ENCODE peak calls at places on chromosomes 5 and 9, in ten cellular contexts. X, Q, T, N, W, D, C, V, Z and I are unnamed samples.

GRCh38 chr9:74570879-74571512 is 73.9 kb downstream of the RORB start:
- DNase-seq in V (peak; percentile 9), C (peak; percentile 9), W (no peak), N (no peak), Q (no peak), Z (no peak), T (no peak), D (peak; percentile 56), X (peak; percentile 21), I (peak; percentile 32)

GRCh38 chr5:151171521-151171920 is 13.9 kb upstream of the ANXA6 start:
- DNase-seq in W (no peak), X (no peak), Z (no peak), D (no peak), T (no peak), N (no peak), Q (no peak), C (no peak), V (no peak), I (no peak)

GRCh38 chr5:177476531-177477233 is 3.2 kb upstream of the DBN1 start:
- DNase-seq in Q (no peak), W (peak; percentile 53), C (no peak), X (peak; percentile 83), D (no peak), N (peak; percentile 65), Z (no peak), T (peak; percentile 45), V (no peak), I (peak; percentile 49)

GRCh38 chr5:157855404-157855994 is 3.4 kb downstream of the CLINT1 start:
- DNase-seq in T (no peak), C (peak; percentile 68), X (peak; percentile 61), D (peak; percentile 69), Q (peak; percentile 34), N (peak; percentile 20), W (no peak), V (peak; percentile 53), Z (no peak), I (peak; percentile 58)

GRCh38 chr5:181212080-181212479 is 7.1 kb upstream of the TRIM7 start:
- DNase-seq in Z (no peak), V (no peak), C (no peak), X (no peak), D (no peak), T (no peak), W (no peak), Q (no peak), N (no peak), I (no peak)

GRCh38 chr5:173953528-173954090 is 35.4 kb upstream of the C5orf47 start:
- DNase-seq in W (no peak), C (no peak), Z (no peak), V (no peak), D (no peak), Q (peak; percentile 43), X (peak; percentile 77), N (no peak), T (no peak), I (peak; percentile 27)

GRCh38 chr9:87684627-87685204 is 41.2 kb upstream of the CTSL start:
- DNase-seq in W (no peak), V (peak; percentile 46), Z (peak; percentile 47), Q (no peak), C (peak; percentile 73), T (no peak), X (peak; percentile 17), D (peak; percentile 57), N (peak; percentile 40), I (peak; percentile 4)

GRCh38 chr5:92019376-92019990 is 636.4 kb upstream of the ARRDC3 start:
- DNase-seq in T (no peak), V (peak; percentile 48), Q (no peak), D (no peak), Z (no peak), C (peak; percentile 3), N (no peak), W (no peak), X (peak; percentile 55), I (peak; percentile 24)

GRCh38 chr9:127445851-127446719 is 5.1 kb downstream of the RPL12 start:
- DNase-seq in C (no peak), X (no peak), W (no peak), T (no peak), Z (no peak), Q (no peak), D (no peak), V (no peak), N (no peak), I (no peak)

GRCh38 chr5:52998552-52999313 is 9.6 kb downstream of the ITGA2 start:
- DNase-seq in V (no peak), C (no peak), W (no peak), N (no peak), Q (no peak), D (no peak), Z (no peak), T (no peak), X (no peak), I (no peak)

GRCh38 chr9:100554935-100555401 is 22.9 kb upstream of the CAVIN4 start:
- DNase-seq in X (peak; percentile 68), D (no peak), W (no peak), V (peak; percentile 46), T (no peak), Z (no peak), C (no peak), Q (peak; percentile 45), N (no peak), I (peak; percentile 31)

GRCh38 chr9:134391319-134392231 is 65.3 kb downstream of the RXRA start:
- DNase-seq in T (no peak), N (no peak), X (no peak), Q (no peak), Z (no peak), D (no peak), C (no peak), V (no peak), W (peak; percentile 72), I (no peak)

GRCh38 chr9:124741681-124742080 is 29.4 kb downstream of the NR6A1 start:
- DNase-seq in C (no peak), N (no peak), Q (no peak), T (no peak), X (no peak), D (no peak), V (no peak), Z (no peak), W (no peak), I (no peak)

GRCh38 chr5:153974131-153974812 is 64.4 kb downstream of the FAM114A2 start:
- DNase-seq in Z (no peak), T (no peak), Q (peak; percentile 6), V (peak; percentile 25), N (no peak), X (peak; percentile 22), C (peak; percentile 56), W (no peak), D (peak; percentile 60), I (peak; percentile 58)

DNA sequence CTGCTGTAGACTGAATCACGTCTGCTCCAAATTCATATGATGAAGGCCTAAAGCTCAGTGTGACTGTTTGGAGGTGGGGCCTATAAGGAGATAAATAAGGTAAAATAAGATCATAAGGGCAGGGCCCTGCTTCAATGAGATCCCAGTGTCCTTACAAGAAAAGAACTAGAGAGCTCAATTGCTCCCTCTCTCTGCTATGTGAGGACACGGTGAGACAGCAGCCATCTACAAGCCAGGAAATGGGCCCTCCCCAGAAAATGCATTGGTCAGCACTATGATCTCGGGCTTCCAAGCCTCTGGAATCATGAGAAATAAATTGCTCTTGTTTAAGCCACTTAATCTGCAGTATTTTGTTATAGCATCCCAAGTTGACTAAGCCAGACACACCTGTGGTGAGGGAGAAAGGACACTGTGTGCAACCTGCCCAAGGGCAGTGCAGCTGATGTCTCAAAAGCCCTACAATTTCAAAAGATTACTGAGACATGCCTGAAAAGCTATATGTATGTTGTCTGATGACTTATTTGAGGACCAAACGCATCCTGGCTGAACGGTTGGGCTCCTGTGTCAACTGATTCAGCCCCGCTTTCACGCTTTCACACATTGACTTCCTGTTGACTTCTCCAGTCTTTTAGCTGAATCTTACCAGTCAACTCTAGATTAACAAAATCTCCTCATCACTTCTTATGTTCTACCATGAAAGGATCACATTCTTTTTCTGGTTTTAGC is 13.2 kb downstream of the GZMK start:
- DNase-seq in C (no peak), D (peak; percentile 18), V (no peak), T (no peak), Z (no peak), Q (no peak), X (peak; percentile 19), W (no peak), N (no peak), I (no peak)
- TF ChIP-seq CTCF in C (no peak), D (peak; percentile 6), V (no peak), T (no peak), Z (no peak), Q (no peak), X (peak; percentile 25), W (no peak), N (no peak), I (peak; percentile 50)

DNA sequence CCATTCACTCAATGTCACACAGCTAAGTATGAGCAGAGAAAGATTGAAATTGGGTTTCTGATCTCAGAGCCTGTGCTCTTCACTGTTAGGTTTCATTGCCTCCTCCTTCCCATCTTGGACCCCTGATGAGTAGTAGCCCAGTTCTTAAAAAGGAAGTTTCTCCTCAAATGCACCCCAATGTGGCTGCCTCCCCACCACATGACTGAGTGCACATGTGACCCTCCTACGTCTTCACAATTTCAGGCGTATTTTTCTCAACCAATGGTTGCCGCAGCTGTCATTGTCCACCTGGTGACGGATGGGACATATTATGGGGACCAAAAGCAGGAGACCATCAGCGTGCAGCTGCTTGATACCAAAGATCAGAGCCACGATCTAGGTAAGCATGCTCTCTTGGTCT is 178.5 kb downstream of the PAPPA start:
- DNase-seq in Q (no peak), W (no peak), T (no peak), N (no peak), C (no peak), X (no peak), Z (no peak), D (no peak), V (no peak), I (no peak)
- H3K27ac ChIP-seq in Q (no peak overlapping the region), W (no peak overlapping the region), T (no peak overlapping the region), N (no peak overlapping the region), C (no peak overlapping the region), X (no peak overlapping the region), Z (no peak overlapping the region), D (no peak overlapping the region), V (no peak overlapping the region), I (no peak overlapping the region)

GRCh38 chr5:61641748-61642565 is 309.9 kb downstream of the ZSWIM6 start:
- DNase-seq in D (no peak), Z (no peak), T (no peak), X (no peak), C (no peak), V (no peak), W (no peak), Q (no peak), N (no peak), I (no peak)
- TF ChIP-seq CTCF in D (no peak), Z (peak; percentile 20), T (no peak), X (no peak), C (peak; percentile 31), V (peak; percentile 9), W (no peak), Q (peak; percentile 29), N (no peak), I (peak; percentile 31)

DNA sequence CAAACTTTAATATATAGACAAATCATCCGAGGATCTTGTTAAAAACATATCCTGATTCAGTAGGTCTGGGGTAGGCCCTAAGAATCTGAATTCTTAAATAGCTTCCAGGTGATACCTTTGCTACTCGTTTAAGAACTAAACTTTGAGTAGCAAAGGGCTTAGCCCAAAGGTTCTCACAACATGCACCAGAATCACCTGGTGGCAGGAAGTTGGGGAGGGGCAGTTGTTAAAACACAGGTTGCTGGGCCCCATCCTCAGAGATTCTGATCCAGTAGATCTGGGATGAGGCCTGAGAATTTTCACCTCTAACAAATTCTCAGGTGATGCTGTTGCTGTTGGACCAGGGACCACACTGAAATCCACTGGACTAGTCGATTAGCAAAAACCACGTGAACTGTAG is 20.0 kb upstream of the RGMB start:
- DNase-seq in Q (no peak), N (no peak), C (no peak), D (no peak), Z (no peak), W (no peak), V (no peak), T (no peak), X (no peak), I (no peak)
- H3K27ac ChIP-seq in Q (no peak overlapping the region), N (no peak overlapping the region), C (no peak overlapping the region), D (no peak overlapping the region), Z (no peak overlapping the region), W (no peak overlapping the region), V (no peak overlapping the region), T (no peak overlapping the region), X (no peak overlapping the region), I (no peak overlapping the region)